ENCODE peak calls at places on chromosomes 6 and 20, in six cellular contexts. K is kidney tubule cell; E is activated CD8-positive, alpha-beta memory T cell treated with anti-CD3 and anti-CD28 coated beads, Interleukin-2, amount 10 ng/mL, durations not matched to agents 7 days and 5 days; V is AG10803; C is ELR; Q is lower leg skin. D is an unnamed sample.

GRCh38 chr6:5706094-5707033 is 300.4 kb downstream of the NRN1 start:
- DNase-seq in K (no peak), E (no peak), V (peak), C (no peak), Q (no peak), D (no peak)

GRCh38 chr6:150764638-150765456 is 100.7 kb upstream of the MTHFD1L start:
- DNase-seq in K (no peak), E (no peak), V (no peak), C (no peak), Q (no peak), D (no peak)

GRCh38 chr6:41570270-41570615 is 24.1 kb downstream of the FOXP4 start:
- DNase-seq in K (no peak), E (no peak), V (no peak), C (no peak), Q (no peak), D (no peak)

GRCh38 chr6:167855825-167856425 is 29.2 kb downstream of the AFDN start:
- DNase-seq in K (peak), E (no peak), V (peak), C (peak), Q (no peak), D (no peak)

GRCh38 chr6:73983367-73983766 is 287.4 kb downstream of the CD109 start:
- DNase-seq in K (peak), E (no peak), V (peak), C (peak), Q (no peak), D (no peak)

GRCh38 chr20:5526516-5526915 is 209.8 kb upstream of the PROKR2 start:
- DNase-seq in K (no peak), E (no peak), V (no peak), C (no peak), Q (no peak), D (no peak)

GRCh38 chr6:26087284-26088115 is at the start of gene HFE:
- DNase-seq in K (peak), E (peak), V (peak), C (peak), Q (peak), D (peak)

GRCh38 chr6:161444966-161445799 is 171.3 kb upstream of the AGPAT4 start:
- DNase-seq in K (peak), E (no peak), V (peak), C (no peak), Q (peak), D (no peak)

GRCh38 chr6:6003334-6004146 is 3.2 kb downstream of the NRN1 start:
- DNase-seq in K (no peak), E (no peak), V (peak), C (peak), Q (no peak), D (no peak)

GRCh38 chr20:62469352-62469751 is 6.4 kb downstream of the GATA5 start:
- DNase-seq in K (no peak), E (no peak), V (no peak), C (no peak), Q (no peak), D (no peak)

GRCh38 chr6:159061805-159062563 is 17.2 kb upstream of the TAGAP start:
- DNase-seq in K (no peak), E (peak), V (no peak), C (no peak), Q (no peak), D (no peak)

GRCh38 chr6:13303668-13304017 is 24.7 kb downstream of the TBC1D7 start:
- DNase-seq in K (peak), E (peak), V (peak), C (peak), Q (peak), D (peak)

GRCh38 chr6:108807928-108808327 is 40.3 kb upstream of the ARMC2 start:
- DNase-seq in K (no peak), E (no peak), V (no peak), C (no peak), Q (no peak), D (no peak)

GRCh38 chr20:48773837-48774418 is 53.9 kb downstream of the PREX1 start:
- DNase-seq in K (no peak), E (no peak), V (peak), C (peak), Q (no peak), D (no peak)

GRCh38 chr6:109790131-109790530 is 99.0 kb downstream of the FIG4 start:
- DNase-seq in K (peak), E (no peak), V (peak), C (peak), Q (no peak), D (no peak)

GRCh38 chr6:170008386-170008785 is 257.0 kb downstream of the ERMARD start:
- DNase-seq in K (no peak), E (peak), V (no peak), C (no peak), Q (peak), D (no peak)

GRCh38 chr6:107493158-107494057 is 3.5 kb downstream of the SOBP start:
- DNase-seq in K (no peak), E (no peak), V (no peak), C (peak), Q (no peak), D (no peak)

GRCh38 chr6:15378864-15379263 is 133.0 kb downstream of the JARID2 start:
- DNase-seq in K (no peak), E (no peak), V (no peak), C (no peak), Q (no peak), D (no peak)

GRCh38 chr6:168192901-168193815 is 114.1 kb upstream of the FRMD1 start:
- DNase-seq in K (no peak), E (peak), V (no peak), C (no peak), Q (peak), D (no peak)

GRCh38 chr6:164749126-164749758 is 560.2 kb downstream of the C6orf118 start:
- DNase-seq in K (peak), E (no peak), V (peak), C (no peak), Q (no peak), D (no peak)

GRCh38 chr6:37871616-37872384 is 52.3 kb downstream of the ZFAND3 start:
- DNase-seq in K (no peak), E (no peak), V (no peak), C (no peak), Q (no peak), D (no peak)

GRCh38 chr20:49999329-49999728 is 16.5 kb downstream of the SNAI1 start:
- DNase-seq in K (no peak), E (no peak), V (no peak), C (no peak), Q (no peak), D (no peak)

GRCh38 chr6:90397929-90398674 is 101.5 kb upstream of the BACH2 start:
- DNase-seq in K (peak), E (peak), V (no peak), C (peak), Q (no peak), D (no peak)

GRCh38 chr20:63036266-63036665 is 29.5 kb upstream of the BHLHE23 start:
- DNase-seq in K (no peak), E (no peak), V (no peak), C (no peak), Q (no peak), D (no peak)

GRCh38 chr6:152143359-152143758 is 335.9 kb downstream of the ESR1 start:
- DNase-seq in K (no peak), E (no peak), V (no peak), C (no peak), Q (no peak), D (no peak)

GRCh38 chr6:126015869-126016268 is 29.5 kb downstream of the TRMT11 start:
- DNase-seq in K (no peak), E (no peak), V (peak), C (peak), Q (no peak), D (no peak)

GRCh38 chr20:5024103-5024502 is 22.8 kb upstream of the SLC23A2 start:
- DNase-seq in K (no peak), E (no peak), V (no peak), C (no peak), Q (no peak), D (no peak)

GRCh38 chr6:11212625-11213024 is 19.8 kb downstream of the NEDD9 start:
- DNase-seq in K (peak), E (no peak), V (peak), C (peak), Q (no peak), D (no peak)

GRCh38 chr20:62603021-62603906 is 39.0 kb upstream of the SLCO4A1 start:
- DNase-seq in K (peak), E (peak), V (peak), C (peak), Q (peak), D (peak)

GRCh38 chr20:41423026-41423425 is 56.4 kb upstream of the EMILIN3 start:
- DNase-seq in K (no peak), E (no peak), V (peak), C (no peak), Q (no peak), D (no peak)

GRCh38 chr6:138287144-138287955 is 69.1 kb upstream of the PBOV1 start:
- DNase-seq in K (peak), E (peak), V (no peak), C (peak), Q (no peak), D (peak)

GRCh38 chr6:39335780-39336541 is 13.5 kb upstream of the KCNK16 start:
- DNase-seq in K (no peak), E (peak), V (peak), C (peak), Q (no peak), D (no peak)